ENCODE peak calls at places on chromosomes 5 and 9, in five cellular contexts. E, N, X, O and K are unnamed samples. For H3K9me3, the result is how much of the 10 kb centered on the place peaks cover.

GRCh38 chr5:123125172-123125508 is 36.1 kb downstream of the PRDM6 start:
- DNase-seq in E (no peak), N (no peak), X (peak), O (no peak), K (no peak)

GRCh38 chr9:90107021-90107771 is 502.4 kb downstream of the GADD45G start:
- DNase-seq in E (no peak), N (no peak), X (peak), O (no peak), K (no peak)

GRCh38 chr5:94217216-94217615 is 401.2 kb downstream of the KIAA0825 start:
- DNase-seq in E (no peak), N (no peak), X (no peak), O (no peak), K (no peak)

GRCh38 chr9:130395810-130396435 is 48.8 kb upstream of the ASS1 start:
- DNase-seq in E (no peak), N (no peak), X (no peak), O (no peak), K (no peak)

GRCh38 chr9:107732781-107733529 is 243.4 kb upstream of the KLF4 start:
- DNase-seq in E (no peak), N (no peak), X (peak), O (no peak), K (no peak)

GRCh38 chr9:69157751-69158466 is 16.2 kb upstream of the TJP2 start:
- DNase-seq in E (no peak), N (no peak), X (peak), O (no peak), K (no peak)

GRCh38 chr5:179773686-179774040 is 20.1 kb upstream of the LTC4S start:
- DNase-seq in E (no peak), N (no peak), X (no peak), O (no peak), K (no peak)

GRCh38 chr5:10352404-10353240 is 873 bp upstream of the MARCHF6 start:
- DNase-seq in E (peak), N (peak), X (peak), O (peak), K (no peak)

GRCh38 chr5:79853676-79854418 is 137.2 kb downstream of the MTX3 start:
- DNase-seq in E (peak), N (no peak), X (peak), O (no peak), K (no peak)

GRCh38 chr9:16460711-16461110 is 409.8 kb downstream of the BNC2 start:
- DNase-seq in E (no peak), N (no peak), X (no peak), O (no peak), K (no peak)

GRCh38 chr9:128322342-128323191 is at the start of the genes COQ4 and TRUB2:
- DNase-seq in E (peak), N (peak), X (peak), O (peak), K (peak)
- H3K4me3 ChIP-seq in E (peak), N (peak), X (peak), O (peak), K (peak)

GRCh38 chr5:56305551-56305950 is 72.4 kb upstream of the ANKRD55 start:
- DNase-seq in E (no peak), N (no peak), X (no peak), O (no peak), K (no peak)
- H3K9me3 ChIP-seq in E (under half), N (under half), X (under half), O (under half), K (under half)

GRCh38 chr9:81312346-81312745 is 377.0 kb downstream of the TLE1 start:
- DNase-seq in E (no peak), N (no peak), X (no peak), O (no peak), K (no peak)
- TF ChIP-seq EZH2 in E (no peak), N (no peak), X (no peak), O (no peak), K (no peak)

GRCh38 chr5:154712518-154713437 is 42.4 kb upstream of the LARP1 start:
- DNase-seq in E (no peak), N (no peak), X (no peak), O (no peak), K (no peak)
- H3K4me3 ChIP-seq in E (peak), N (no peak), X (no peak), O (no peak), K (no peak)

GRCh38 chr5:1064383-1065142 is 47.3 kb downstream of the SLC12A7 start:
- DNase-seq in E (no peak), N (no peak), X (no peak), O (no peak), K (no peak)
- H3K9me3 ChIP-seq in E (under half), N (under half), X (under half), O (under half), K (under half)